ENCODE peak calls at places on chromosomes 16 and 17, in six cellular contexts. K is endothelial cell of umbilical vein, H is WTC11, W is A549, Z is HepG2, B is K562. Q is an unnamed sample.

GRCh38 chr16:55480228-55480655 is 1.2 kb downstream of the MMP2 start:
- DNase-seq in K (peak), H (peak), W (no peak), Z (no peak), B (peak), Q (no peak)

GRCh38 chr16:85137323-85138072 is 25.2 kb upstream of the CIBAR2 start:
- DNase-seq in K (peak), H (no peak), W (peak), Z (peak), B (peak), Q (no peak)

GRCh38 chr17:73068322-73069153 is 23.9 kb downstream of the SLC39A11 start:
- DNase-seq in K (peak), H (no peak), W (peak), Z (peak), B (no peak), Q (no peak)

GRCh38 chr17:28760987-28761562 is 17.3 kb downstream of the TRAF4 start:
- DNase-seq in K (peak), H (peak), W (no peak), Z (no peak), B (no peak), Q (no peak)

GRCh38 chr16:30546115-30546514 is 11.5 kb upstream of the ZNF747 start:
- DNase-seq in K (no peak), H (no peak), W (no peak), Z (no peak), B (no peak), Q (no peak)

GRCh38 chr16:30901201-30902069 is 5.0 kb downstream of the CTF1 start:
- DNase-seq in K (no peak), H (no peak), W (peak), Z (peak), B (peak), Q (no peak)

GRCh38 chr17:17938388-17939107 is 33.7 kb downstream of the TOM1L2 start:
- DNase-seq in K (no peak), H (no peak), W (no peak), Z (no peak), B (no peak), Q (no peak)

GRCh38 chr17:69358688-69359596 is 32.0 kb upstream of the ABCA5 start:
- DNase-seq in K (peak), H (peak), W (peak), Z (peak), B (peak), Q (peak)

GRCh38 chr17:73686126-73686525 is 41.9 kb upstream of the SDK2 start:
- DNase-seq in K (no peak), H (peak), W (no peak), Z (no peak), B (no peak), Q (peak)

GRCh38 chr16:86949116-86949515 is 368.1 kb downstream of the C16orf95 start:
- DNase-seq in K (peak), H (no peak), W (no peak), Z (no peak), B (no peak), Q (no peak)

GRCh38 chr17:34082404-34082803 is 172.7 kb upstream of the CCL2 start:
- DNase-seq in K (no peak), H (no peak), W (no peak), Z (no peak), B (peak), Q (no peak)

GRCh38 chr17:48719642-48720262 is 2.6 kb downstream of the PRAC1 start:
- DNase-seq in K (no peak), H (peak), W (no peak), Z (no peak), B (no peak), Q (peak)

GRCh38 chr17:62995377-62995885 is 29.4 kb downstream of the TANC2 start:
- DNase-seq in K (peak), H (peak), W (peak), Z (peak), B (peak), Q (no peak)

GRCh38 chr17:45147102-45147580 is 1.1 kb upstream of the HEXIM1 start:
- DNase-seq in K (peak), H (no peak), W (no peak), Z (no peak), B (peak), Q (no peak)

GRCh38 chr16:54359086-54359485 is 72.5 kb upstream of the IRX3 start:
- DNase-seq in K (no peak), H (no peak), W (no peak), Z (no peak), B (no peak), Q (no peak)

GRCh38 chr16:73204359-73205152 is 156.6 kb upstream of the ZFHX3 start:
- DNase-seq in K (no peak), H (no peak), W (no peak), Z (no peak), B (no peak), Q (no peak)

GRCh38 chr17:14209215-14209614 is 27.4 kb downstream of the CDRT15 start:
- DNase-seq in K (no peak), H (no peak), W (no peak), Z (peak), B (peak), Q (no peak)

GRCh38 chr17:41665566-41666335 is 22.9 kb upstream of the EIF1 start:
- DNase-seq in K (peak), H (peak), W (peak), Z (peak), B (peak), Q (no peak)

GRCh38 chr17:44981221-44981968 is 13.3 kb upstream of the C1QL1 start:
- DNase-seq in K (peak), H (no peak), W (peak), Z (peak), B (no peak), Q (no peak)

GRCh38 chr16:57803413-57803990 is 1.2 kb upstream of the KIFC3 start:
- DNase-seq in K (no peak), H (no peak), W (no peak), Z (no peak), B (peak), Q (no peak)

GRCh38 chr16:69396187-69397061 is 10.6 kb upstream of the TERF2 start:
- DNase-seq in K (peak), H (peak), W (peak), Z (peak), B (peak), Q (no peak)

GRCh38 chr17:27539794-27540193 is 83.5 kb downstream of the KSR1 start:
- DNase-seq in K (no peak), H (no peak), W (no peak), Z (no peak), B (no peak), Q (no peak)

GRCh38 chr16:25838724-25839186 is 147.0 kb downstream of the HS3ST4 start:
- DNase-seq in K (peak), H (peak), W (peak), Z (peak), B (peak), Q (peak)

GRCh38 chr17:73875346-73875745 is 231.1 kb upstream of the SDK2 start:
- DNase-seq in K (no peak), H (no peak), W (no peak), Z (no peak), B (no peak), Q (no peak)

GRCh38 chr16:8370374-8371015 is 219.8 kb downstream of the TMEM114 start:
- DNase-seq in K (no peak), H (no peak), W (peak), Z (peak), B (peak), Q (peak)

GRCh38 chr17:16439303-16439791 is 24.0 kb downstream of the TRPV2 start:
- DNase-seq in K (no peak), H (no peak), W (no peak), Z (no peak), B (no peak), Q (no peak)

GRCh38 chr17:34241062-34241461 is 14.0 kb upstream of the CCL2 start:
- DNase-seq in K (peak), H (no peak), W (no peak), Z (no peak), B (no peak), Q (no peak)

GRCh38 chr16:65574311-65574966 is 452.6 kb upstream of the CDH11 start:
- DNase-seq in K (no peak), H (no peak), W (no peak), Z (no peak), B (no peak), Q (no peak)

GRCh38 chr17:58338907-58339774 is 10.5 kb upstream of the TSPOAP1 start:
- DNase-seq in K (no peak), H (peak), W (no peak), Z (peak), B (peak), Q (peak)

GRCh38 chr16:76634847-76635697 is 357.9 kb downstream of the CNTNAP4 start:
- DNase-seq in K (no peak), H (no peak), W (no peak), Z (no peak), B (peak), Q (no peak)

GRCh38 chr17:29238133-29238850 is 8.4 kb upstream of the CRYBA1 start:
- DNase-seq in K (no peak), H (no peak), W (no peak), Z (no peak), B (no peak), Q (peak)

GRCh38 chr17:72416905-72417304 is 296.1 kb downstream of the SOX9 start:
- DNase-seq in K (no peak), H (no peak), W (no peak), Z (no peak), B (no peak), Q (no peak)

GRCh38 chr16:78770353-78771091 is 671.1 kb downstream of the WWOX start:
- DNase-seq in K (no peak), H (peak), W (peak), Z (peak), B (peak), Q (peak)

DNA sequence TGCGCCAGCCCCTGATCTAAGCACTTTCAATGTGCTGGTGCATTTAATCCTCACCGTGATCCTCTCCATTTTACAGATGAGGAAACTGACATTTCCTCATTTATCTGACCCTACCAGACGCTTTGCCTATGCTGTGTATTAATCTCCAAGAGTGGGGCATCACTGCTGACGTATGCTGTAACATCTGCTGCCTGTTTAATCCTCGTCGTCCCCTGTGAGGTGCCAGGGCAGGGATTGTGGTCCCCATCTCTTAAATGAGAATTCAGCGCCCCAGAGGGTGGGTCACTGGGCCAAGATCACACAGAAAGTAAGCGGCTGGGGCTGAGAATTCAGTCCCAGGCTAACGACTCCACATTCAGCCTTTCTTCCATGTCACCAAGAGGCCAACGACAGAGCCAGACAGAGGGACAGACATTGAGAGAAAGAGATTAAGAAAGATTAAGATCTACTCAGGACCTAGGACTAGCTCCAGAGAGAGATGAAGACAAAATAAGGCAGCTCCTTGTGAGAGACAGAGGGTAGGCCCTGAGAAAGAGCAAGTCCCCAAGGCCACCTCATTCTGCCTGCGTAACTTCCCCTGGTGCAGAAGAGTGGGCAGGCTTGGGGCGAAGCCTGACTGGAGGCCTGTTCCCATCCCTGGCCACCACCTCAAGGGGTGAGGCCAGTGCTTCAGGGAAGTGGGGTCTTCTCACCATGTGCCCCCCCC is 13.5 kb downstream of the CACNA1G start:
- DNase-seq in K (no peak), H (no peak), W (no peak), Z (no peak), B (no peak), Q (no peak)
- TF ChIP-seq JUN in K (no peak), H (no peak), W (no peak), Z (no peak), B (no peak), Q (no peak)

DNA sequence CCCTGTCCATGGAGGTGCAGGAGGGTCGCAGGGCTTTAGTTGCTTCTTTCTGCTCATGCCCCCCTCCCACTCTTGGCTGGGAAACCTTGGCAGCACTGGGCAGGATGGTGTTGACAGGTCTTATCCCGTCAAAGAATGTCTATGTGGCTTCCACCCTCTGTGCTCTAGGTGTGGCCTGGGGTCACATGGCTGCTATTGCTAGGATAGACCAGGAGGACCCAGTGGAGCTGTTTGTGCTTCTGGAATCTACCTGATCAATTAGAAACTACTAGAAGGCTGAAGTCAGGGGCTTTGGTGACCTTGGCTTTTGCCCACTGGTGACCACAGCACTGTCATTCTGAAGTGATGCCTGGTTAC is 105.8 kb downstream of the CMIP start:
- DNase-seq in K (no peak), H (no peak), W (no peak), Z (peak), B (no peak), Q (no peak)
- TF ChIP-seq JUN in K (no peak), H (no peak), W (no peak), Z (no peak), B (no peak), Q (no peak)

DNA sequence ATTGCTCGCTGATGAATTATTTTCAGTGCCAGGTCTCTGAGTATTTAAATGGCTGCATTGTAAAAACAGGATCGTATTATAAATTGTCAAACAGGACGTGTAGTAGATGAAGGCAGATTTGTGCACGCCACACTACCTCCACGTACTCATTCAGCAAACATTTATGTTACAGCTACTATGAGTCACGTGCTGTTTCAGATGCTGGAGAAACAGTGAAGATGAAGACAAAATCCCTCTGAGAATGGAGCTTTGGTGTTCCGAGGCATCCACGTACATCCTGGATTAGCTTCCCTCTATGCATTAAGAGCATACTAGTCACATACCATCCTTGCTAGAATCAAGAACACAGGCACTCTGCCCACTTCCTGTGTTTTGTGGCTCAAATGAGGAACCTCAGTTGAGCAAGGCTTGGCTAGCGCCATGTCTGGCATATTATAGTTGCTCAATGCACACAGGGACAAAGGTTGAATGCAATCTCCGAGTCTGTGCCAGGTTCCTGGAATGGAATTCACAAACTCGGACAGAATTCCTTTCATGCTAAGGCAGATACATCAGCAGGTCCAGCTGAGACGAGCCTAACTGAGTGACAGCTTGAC is 297.5 kb downstream of the XYLT1 start:
- DNase-seq in K (no peak), H (no peak), W (no peak), Z (peak), B (no peak), Q (no peak)
- TF ChIP-seq JUN in K (no peak), H (no peak), W (no peak), Z (no peak), B (no peak), Q (no peak)

GRCh38 chr16:1619976-1620375 is 7.8 kb downstream of the CRAMP1 start:
- DNase-seq in K (no peak), H (no peak), W (no peak), Z (no peak), B (no peak), Q (no peak)

GRCh38 chr16:1615761-1616160 is 3.6 kb downstream of the CRAMP1 start:
- DNase-seq in K (peak), H (no peak), W (no peak), Z (no peak), B (no peak), Q (no peak)

GRCh38 chr16:1621851-1622250 is 9.7 kb downstream of the CRAMP1 start:
- DNase-seq in K (no peak), H (no peak), W (no peak), Z (no peak), B (no peak), Q (no peak)

GRCh38 chr16:1614226-1615102 is 2.3 kb downstream of the CRAMP1 start:
- DNase-seq in K (peak), H (peak), W (no peak), Z (no peak), B (peak), Q (no peak)

GRCh38 chr16:1620391-1620790 is 8.2 kb downstream of the CRAMP1 start:
- DNase-seq in K (no peak), H (no peak), W (no peak), Z (no peak), B (no peak), Q (no peak)
- TF ChIP-seq JUN in K (no peak), H (no peak), W (no peak), Z (no peak), B (no peak), Q (no peak)

DNA sequence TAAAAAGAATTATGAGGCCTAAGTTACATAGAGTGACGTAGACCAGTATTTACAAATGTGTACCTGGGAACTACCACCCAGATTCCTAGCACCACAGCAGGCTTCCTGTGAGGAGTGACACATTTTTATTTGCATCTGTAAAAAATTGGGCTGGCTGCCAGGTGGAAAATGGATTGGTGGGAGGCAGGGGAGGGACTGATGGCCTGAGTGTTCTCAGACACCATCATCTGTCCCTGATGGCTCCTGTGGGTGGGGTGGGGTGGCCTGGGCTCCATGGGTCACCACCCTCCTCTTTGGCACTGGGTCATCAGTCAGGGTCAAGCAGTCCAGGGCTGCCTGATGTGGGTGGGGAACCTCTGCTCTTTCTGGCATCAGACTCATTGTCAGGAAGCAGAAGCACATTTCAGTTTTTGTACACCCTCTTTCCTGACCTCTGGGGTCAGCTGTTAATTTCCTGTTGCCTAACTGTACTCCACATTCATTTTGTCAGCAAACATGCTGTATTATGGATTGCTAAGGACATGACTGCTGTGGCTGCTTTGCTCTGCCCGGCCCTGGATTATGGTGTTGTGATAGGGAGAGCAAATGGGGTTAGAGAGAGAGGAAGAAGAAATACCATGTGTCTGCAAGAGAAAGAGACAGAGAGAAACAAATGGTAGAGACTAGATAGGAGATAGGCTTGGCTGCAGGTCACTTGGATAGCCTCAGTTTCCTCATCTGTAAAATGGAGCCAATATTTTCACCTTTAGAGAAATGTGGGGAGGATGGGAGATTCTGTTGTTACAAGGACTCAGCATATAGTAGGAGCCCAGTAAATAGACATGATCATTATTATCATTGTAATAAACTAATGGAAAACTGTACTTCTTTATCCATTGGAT is 11.6 kb upstream of the MFAP4 start:
- DNase-seq in K (peak), H (no peak), W (peak), Z (no peak), B (no peak), Q (no peak)
- TF ChIP-seq JUN in K (no peak), H (no peak), W (no peak), Z (no peak), B (no peak), Q (no peak)

DNA sequence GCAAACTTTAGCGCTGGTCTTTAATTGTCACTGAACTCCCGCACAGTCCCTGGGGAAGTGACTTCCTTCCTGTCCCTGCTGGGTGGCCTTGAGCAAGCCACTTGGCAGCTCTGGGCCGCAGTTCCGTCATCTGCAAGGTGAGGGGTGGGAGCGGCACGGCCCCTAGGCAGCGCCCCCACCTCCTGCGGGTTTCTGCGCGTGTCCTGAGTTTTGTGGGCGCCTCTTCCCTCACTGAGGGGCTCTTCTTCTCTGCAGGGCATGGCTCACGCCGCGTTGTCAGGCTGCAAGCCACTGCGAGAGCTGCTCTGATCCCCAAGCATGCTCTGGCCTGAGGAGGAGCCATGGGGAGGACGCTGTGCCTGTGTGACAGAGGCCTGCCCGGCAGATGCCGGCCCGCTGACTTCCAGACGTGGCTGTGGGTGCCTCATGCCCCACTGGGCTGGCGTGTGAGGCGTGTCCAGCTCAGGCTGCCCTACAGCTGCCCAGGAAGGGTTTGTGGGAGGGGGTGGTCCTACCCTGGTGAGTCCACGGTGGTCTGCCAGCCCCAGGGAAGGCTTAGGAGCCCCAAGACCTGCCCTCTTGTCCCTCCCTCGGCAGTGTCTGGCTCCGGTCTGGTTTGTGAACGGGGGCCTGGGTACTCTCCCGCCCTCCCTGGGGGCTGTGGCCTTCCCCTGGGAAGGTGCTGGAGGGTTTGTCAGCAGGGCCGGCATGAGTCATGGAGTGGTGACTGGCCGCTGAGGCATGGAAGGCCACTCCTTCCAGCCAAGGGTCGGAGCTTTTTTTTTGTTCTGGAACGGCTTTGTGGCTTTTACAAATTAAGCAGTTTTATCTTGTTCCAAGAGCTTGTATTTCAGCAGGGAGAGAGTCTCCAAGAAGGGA is 182.0 kb downstream of the SEC14L1 start:
- DNase-seq in K (peak), H (peak), W (peak), Z (peak), B (peak), Q (no peak)
- TF ChIP-seq JUN in K (peak), H (no peak), W (peak), Z (peak), B (no peak), Q (no peak)

GRCh38 chr16:48356633-48357376 is 28.4 kb downstream of the SIAH1 start:
- DNase-seq in K (no peak), H (no peak), W (no peak), Z (no peak), B (no peak), Q (no peak)
- TF ChIP-seq JUN in K (no peak), H (no peak), W (no peak), Z (no peak), B (no peak), Q (no peak)

GRCh38 chr16:75096730-75097129 is 19.9 kb downstream of the LDHD start:
- DNase-seq in K (no peak), H (peak), W (no peak), Z (no peak), B (no peak), Q (peak)
- TF ChIP-seq JUN in K (no peak), H (no peak), W (no peak), Z (no peak), B (no peak), Q (no peak)

Q was measured in H1.